ENCODE peak calls at places on chromosomes 5 and 9, in ten cellular contexts. E is heart right ventricle; S is neural progenitor cell; W is esophagus squamous epithelium; U is NCI-H1092 treated with DMSO at 0.1 percent for 48 hours; T is activated CD8-positive, alpha-beta T cell treated with anti-CD3 and anti-CD28 coated beads for 36 hours; D is A549; P is substantia nigra; Q is GM10248; K is amniotic stem cell. R is an unnamed sample.

GRCh38 chr5:34609951-34610431 is 46.1 kb upstream of the RAI14 start:
- DNase-seq in E (no peak), D (no peak), S (no peak), Q (no peak), T (no peak), W (no peak), U (no peak), P (no peak), K (no peak), R (no peak)

GRCh38 chr5:9059920-9060691 is 485.8 kb downstream of the SEMA5A start:
- DNase-seq in U (no peak), T (no peak), D (no peak), Q (no peak), P (no peak), E (peak; percentile 25), W (no peak), S (no peak), K (peak; percentile 83), R (peak; percentile 38)

GRCh38 chr5:139760066-139761056 is 35.2 kb upstream of the PSD2 start:
- DNase-seq in S (no peak), P (no peak), W (no peak), T (no peak), E (no peak), D (no peak), U (no peak), Q (no peak), K (no peak), R (no peak)

GRCh38 chr9:124419832-124420489 is 4.7 kb upstream of the PSMB7 start:
- DNase-seq in D (no peak), K (no peak), P (no peak), Q (no peak), U (no peak), T (peak; percentile 8), W (no peak), S (no peak), E (no peak), R (no peak)

GRCh38 chr5:52786937-52787599 is 648 bp upstream of the ITGA1 start:
- DNase-seq in K (no peak), U (no peak), Q (peak; percentile 14), E (no peak), P (no peak), S (no peak), D (no peak), W (no peak), T (peak; percentile 51), R (no peak)

GRCh38 chr9:95017062-95017461 is 290.6 kb downstream of the AOPEP start:
- DNase-seq in S (no peak), U (no peak), E (no peak), D (no peak), K (no peak), Q (no peak), W (no peak), T (no peak), P (no peak), R (no peak)

GRCh38 chr5:155836404-155836803 is 490.6 kb upstream of the SGCD start:
- DNase-seq in E (no peak), U (no peak), W (no peak), Q (no peak), S (no peak), K (no peak), T (no peak), P (no peak), D (no peak), R (no peak)

GRCh38 chr9:83957029-83957513 is 22.9 kb downstream of the HNRNPK start:
- DNase-seq in U (peak; percentile 56), W (no peak), Q (no peak), P (no peak), T (no peak), D (no peak), E (no peak), K (no peak), S (no peak), R (no peak)

GRCh38 chr5:75049581-75050274 is 2.6 kb downstream of the GCNT4 start:
- DNase-seq in Q (peak; percentile 43), W (no peak), U (no peak), E (no peak), S (peak; percentile 79), P (no peak), K (no peak), T (peak; percentile 76), D (peak; percentile 53), R (peak; percentile 46)

GRCh38 chr5:180436936-180437335 is 57.2 kb upstream of the CNOT6 start:
- DNase-seq in P (no peak), E (no peak), T (no peak), Q (no peak), S (no peak), U (no peak), K (no peak), W (no peak), D (no peak), R (no peak)

GRCh38 chr9:73531658-73532057 is 380.0 kb downstream of the ANXA1 start:
- DNase-seq in W (no peak), U (no peak), Q (no peak), K (no peak), T (no peak), S (no peak), P (no peak), E (no peak), D (no peak), R (no peak)

GRCh38 chr5:1099931-1100651 is 11.8 kb downstream of the SLC12A7 start:
- DNase-seq in U (no peak), P (no peak), T (peak; percentile 22), E (no peak), D (no peak), W (no peak), Q (no peak), K (peak; percentile 6), S (peak; percentile 54), R (no peak)

GRCh38 chr9:87871425-87872078 is 11.1 kb upstream of the SPATA31E1 start:
- DNase-seq in Q (no peak), K (no peak), T (no peak), D (no peak), E (no peak), U (no peak), P (no peak), W (no peak), S (no peak), R (no peak)

GRCh38 chr9:93091453-93092081 is 4.5 kb upstream of the CARD19 start:
- DNase-seq in U (no peak), P (no peak), T (peak; percentile 89), K (peak; percentile 15), E (no peak), D (peak; percentile 56), S (peak; percentile 0), W (no peak), Q (no peak), R (peak; percentile 72)

GRCh38 chr5:10289353-10289752 is 18.3 kb downstream of the CMBL start:
- DNase-seq in T (no peak), K (no peak), Q (no peak), P (no peak), E (no peak), S (no peak), U (peak; percentile 80), D (no peak), W (no peak), R (no peak)

GRCh38 chr5:68026092-68026910 is 189.3 kb upstream of the PIK3R1 start:
- DNase-seq in K (no peak), E (no peak), W (no peak), S (no peak), P (no peak), D (no peak), U (no peak), Q (no peak), T (no peak), R (no peak)

GRCh38 chr9:81585191-81585763 is 104.1 kb downstream of the TLE1 start:
- DNase-seq in K (no peak), P (no peak), S (no peak), D (no peak), Q (no peak), T (no peak), U (no peak), E (no peak), W (no peak), R (no peak)

GRCh38 chr9:2655411-2655901 is 33.9 kb downstream of the VLDLR start:
- DNase-seq in Q (peak; percentile 23), K (peak; percentile 21), W (no peak), T (peak; percentile 69), P (no peak), D (peak; percentile 9), E (no peak), U (no peak), S (no peak), R (no peak)

GRCh38 chr5:150066901-150067396 is 19.4 kb downstream of the CSF1R start:
- DNase-seq in Q (no peak), D (no peak), S (no peak), T (no peak), U (no peak), P (no peak), W (no peak), E (no peak), K (peak; percentile 18), R (no peak)

GRCh38 chr5:157172408-157172807 is 6.3 kb upstream of the GARIN3 start:
- DNase-seq in W (no peak), S (no peak), U (no peak), Q (peak; percentile 82), E (no peak), D (no peak), T (peak; percentile 98), K (no peak), P (no peak), R (no peak)

GRCh38 chr5:131475416-131476045 is 159.5 kb downstream of the RAPGEF6 start:
- DNase-seq in K (no peak), U (no peak), P (no peak), Q (no peak), E (no peak), S (no peak), T (no peak), W (no peak), D (no peak), R (no peak)

GRCh38 chr5:123810253-123810652 is 298.3 kb downstream of the CSNK1G3 start:
- DNase-seq in T (no peak), P (no peak), Q (no peak), D (no peak), E (peak; percentile 14), W (no peak), U (no peak), S (no peak), K (no peak), R (no peak)

GRCh38 chr5:76083555-76084495 is 642 bp downstream of the SV2C start:
- DNase-seq in S (peak; percentile 80), U (no peak), Q (peak; percentile 35), T (peak; percentile 41), E (no peak), K (no peak), P (no peak), W (no peak), D (no peak), R (no peak)

GRCh38 chr9:123058834-123059233 is 25.4 kb downstream of the GPR21 start:
- DNase-seq in K (no peak), U (no peak), E (no peak), W (no peak), P (no peak), S (no peak), D (no peak), Q (no peak), T (no peak), R (no peak)

GRCh38 chr9:116288658-116289057 is 135.1 kb downstream of the PAPPA start:
- DNase-seq in D (peak; percentile 25), E (no peak), U (no peak), T (no peak), K (peak; percentile 86), W (no peak), Q (no peak), P (no peak), S (no peak), R (no peak)

GRCh38 chr5:151183451-151184245 is 26.1 kb upstream of the ANXA6 start:
- DNase-seq in U (peak; percentile 19), S (no peak), T (no peak), P (no peak), W (no peak), E (no peak), Q (no peak), K (no peak), D (no peak), R (no peak)

GRCh38 chr5:14467251-14467650 is 114.3 kb upstream of the OTULINL start:
- DNase-seq in U (no peak), W (no peak), P (no peak), E (no peak), K (no peak), T (no peak), D (no peak), S (no peak), Q (no peak), R (no peak)

GRCh38 chr9:106797299-106797698 is 65.7 kb upstream of the ZNF462 start:
- DNase-seq in Q (no peak), W (no peak), U (no peak), K (no peak), P (no peak), D (no peak), T (no peak), E (no peak), S (no peak), R (no peak)